ENCODE peak calls at places on chromosomes 4 and X, in nine cellular contexts. F, G, H, Z, Q, O, D, N and E are unnamed samples.

GRCh38 chr4:4856071-4857000 is 3.1 kb upstream of the MSX1 start:
- DNase-seq in F (no peak), G (no peak), H (peak; percentile 62), Z (no peak), Q (no peak), O (no peak), D (no peak), N (no peak), E (no peak)

GRCh38 chrX:103253608-103254007 is 1.3 kb downstream of the TCEAL8 start:
- DNase-seq in F (no peak), G (no peak), H (no peak), Z (no peak), Q (no peak), O (peak; percentile 14), D (no peak), N (no peak), E (peak; percentile 20)

GRCh38 chr4:6316461-6317003 is 46.9 kb downstream of the WFS1 start:
- DNase-seq in F (no peak), G (no peak), H (no peak), Z (no peak), Q (no peak), O (no peak), D (no peak), N (no peak), E (no peak)

GRCh38 chr4:84680956-84681355 is 98.0 kb downstream of the CDS1 start:
- DNase-seq in F (no peak), G (no peak), H (no peak), Z (no peak), Q (no peak), O (no peak), D (no peak), N (no peak), E (no peak)

GRCh38 chr4:129109965-129110824 is 14.2 kb downstream of the C4orf33 start:
- DNase-seq in F (no peak), G (no peak), H (no peak), Z (no peak), Q (no peak), O (no peak), D (no peak), N (no peak), E (no peak)

GRCh38 chrX:134374294-134374693 is 85.7 kb upstream of the HPRT1 start:
- DNase-seq in F (no peak), G (no peak), H (no peak), Z (no peak), Q (no peak), O (peak; percentile 14), D (no peak), N (no peak), E (peak; percentile 10)

GRCh38 chrX:154378059-154378798 is 866 bp upstream of the EMD start:
- DNase-seq in F (peak; percentile 67), G (no peak), H (peak; percentile 86), Z (peak; percentile 90), Q (no peak), O (no peak), D (no peak), N (peak; percentile 48), E (peak; percentile 43)

GRCh38 chr4:12978310-12978709 is 505.8 kb downstream of the RAB28 start:
- DNase-seq in F (no peak), G (no peak), H (no peak), Z (no peak), Q (no peak), O (no peak), D (no peak), N (no peak), E (no peak)

GRCh38 chr4:6804082-6804752 is 21.7 kb downstream of the KIAA0232 start:
- DNase-seq in F (no peak), G (no peak), H (no peak), Z (no peak), Q (no peak), O (no peak), D (no peak), N (no peak), E (no peak)

GRCh38 chrX:133606990-133607389 is 191.7 kb upstream of the GPC4 start:
- DNase-seq in F (no peak), G (no peak), H (no peak), Z (no peak), Q (no peak), O (no peak), D (no peak), N (no peak), E (no peak)

GRCh38 chr4:148288448-148288847 is 153.8 kb downstream of the NR3C2 start:
- DNase-seq in F (no peak), G (no peak), H (no peak), Z (no peak), Q (no peak), O (no peak), D (no peak), N (no peak), E (no peak)

GRCh38 chrX:54067741-54068140 is 23.5 kb upstream of the PHF8 start:
- DNase-seq in F (no peak), G (no peak), H (no peak), Z (no peak), Q (no peak), O (no peak), D (no peak), N (no peak), E (no peak)

GRCh38 chr4:157048248-157048647 is 27.7 kb upstream of the GLRB start:
- DNase-seq in F (peak; percentile 32), G (peak; percentile 27), H (no peak), Z (no peak), Q (no peak), O (peak; percentile 92), D (no peak), N (no peak), E (peak; percentile 93)

GRCh38 chr4:160592258-160592657 is 1489.4 kb downstream of the RAPGEF2 start:
- DNase-seq in F (no peak), G (no peak), H (no peak), Z (no peak), Q (no peak), O (no peak), D (no peak), N (no peak), E (no peak)

GRCh38 chrX:153511784-153512500 is 5.5 kb upstream of the ATP2B3 start:
- DNase-seq in F (no peak), G (no peak), H (no peak), Z (no peak), Q (no peak), O (no peak), D (no peak), N (no peak), E (no peak)

GRCh38 chr4:152265149-152265621 is 270.7 kb downstream of the FBXW7 start:
- DNase-seq in F (no peak), G (no peak), H (no peak), Z (no peak), Q (no peak), O (peak; percentile 91), D (no peak), N (no peak), E (peak; percentile 87)

GRCh38 chr4:126582737-126583136 is 1050.0 kb upstream of the INTU start:
- DNase-seq in F (no peak), G (no peak), H (no peak), Z (no peak), Q (no peak), O (no peak), D (no peak), N (no peak), E (no peak)

GRCh38 chrX:21943460-21944135 is 3.1 kb downstream of the SMS start:
- DNase-seq in F (no peak), G (no peak), H (no peak), Z (no peak), Q (no peak), O (peak; percentile 61), D (no peak), N (no peak), E (peak; percentile 85)

GRCh38 chrX:7133036-7133412 is 14.5 kb upstream of the STS start:
- DNase-seq in F (no peak), G (no peak), H (no peak), Z (no peak), Q (no peak), O (peak; percentile 33), D (no peak), N (no peak), E (peak; percentile 20)

GRCh38 chr4:7861440-7861881 is 78.2 kb downstream of the AFAP1 start:
- DNase-seq in F (no peak), G (no peak), H (no peak), Z (no peak), Q (no peak), O (peak; percentile 83), D (no peak), N (no peak), E (peak; percentile 97)

GRCh38 chr4:88196523-88197185 is 38.2 kb upstream of the ABCG2 start:
- DNase-seq in F (no peak), G (no peak), H (no peak), Z (no peak), Q (no peak), O (peak; percentile 32), D (no peak), N (no peak), E (no peak)

GRCh38 chr4:11589676-11590075 is 161.0 kb upstream of the HS3ST1 start:
- DNase-seq in F (no peak), G (no peak), H (no peak), Z (no peak), Q (no peak), O (no peak), D (no peak), N (no peak), E (peak; percentile 35)

GRCh38 chrX:77785400-77785745 is 643 bp downstream of the ATRX start:
- DNase-seq in F (no peak), G (no peak), H (no peak), Z (no peak), Q (no peak), O (peak; percentile 31), D (no peak), N (peak; percentile 42), E (peak; percentile 23)

GRCh38 chr4:112649055-112649408 is 12.1 kb downstream of the LARP7 start:
- DNase-seq in F (no peak), G (no peak), H (no peak), Z (no peak), Q (no peak), O (no peak), D (no peak), N (no peak), E (no peak)

GRCh38 chrX:136747003-136747986 is 33.4 kb downstream of the ARHGEF6 start:
- DNase-seq in F (no peak), G (no peak), H (no peak), Z (no peak), Q (no peak), O (no peak), D (no peak), N (no peak), E (no peak)

GRCh38 chrX:68698955-68699354 is 51.5 kb downstream of the STARD8 start:
- DNase-seq in F (no peak), G (no peak), H (no peak), Z (no peak), Q (no peak), O (no peak), D (no peak), N (no peak), E (no peak)

GRCh38 chrX:96693407-96693806 is 8.8 kb downstream of the DIAPH2 start:
- DNase-seq in F (no peak), G (no peak), H (no peak), Z (no peak), Q (no peak), O (no peak), D (no peak), N (no peak), E (no peak)

GRCh38 chrX:103215768-103216085 is 819 bp downstream of the BEX4 start:
- DNase-seq in F (no peak), G (no peak), H (no peak), Z (no peak), Q (no peak), O (no peak), D (no peak), N (peak; percentile 43), E (no peak)

GRCh38 chr4:45453258-45453841 is 670.5 kb downstream of the GABRG1 start:
- DNase-seq in F (no peak), G (no peak), H (no peak), Z (no peak), Q (no peak), O (peak; percentile 1), D (no peak), N (no peak), E (peak; percentile 10)